ENCODE peak calls at places on chromosomes 1 and 21, in eight cellular contexts. Y, M, V, B, G, P, H and W are unnamed samples.

GRCh38 chr1:39639333-39640130 is at the start of gene HEYL:
- DNase-seq in V (peak; percentile 85), P (peak; percentile 40), H (peak; percentile 42), B (peak; percentile 96), G (peak; percentile 59), Y (peak; percentile 53), M (no peak), W (peak; percentile 91)

GRCh38 chr21:39314155-39315027 is 959 bp upstream of the BRWD1 start:
- DNase-seq in P (peak; percentile 27), H (peak; percentile 37), B (no peak), M (peak; percentile 55), G (peak; percentile 86), Y (peak; percentile 26), V (peak; percentile 50), W (no peak)

GRCh38 chr1:119081267-119081666 is 59.2 kb downstream of the WARS2 start:
- DNase-seq in H (no peak), V (no peak), P (no peak), B (no peak), G (peak; percentile 39), Y (no peak), M (no peak), W (no peak)

GRCh38 chr1:31723828-31724359 is 20.1 kb upstream of the COL16A1 start:
- DNase-seq in H (no peak), V (peak; percentile 72), Y (peak; percentile 18), M (peak; percentile 57), P (peak; percentile 89), B (peak; percentile 90), G (peak; percentile 88), W (no peak)

GRCh38 chr1:221723018-221723917 is 18.6 kb downstream of the DUSP10 start:
- DNase-seq in G (peak; percentile 53), B (no peak), M (no peak), V (no peak), H (no peak), P (no peak), Y (no peak), W (no peak)

GRCh38 chr1:958823-959729 is at the start of gene NOC2L:
- DNase-seq in V (peak; percentile 96), G (peak; percentile 94), B (peak; percentile 89), P (peak; percentile 78), M (peak; percentile 43), Y (peak; percentile 91), H (peak; percentile 89), W (peak; percentile 91)

GRCh38 chr21:17679002-17679600 is 66.4 kb upstream of the BTG3 start:
- DNase-seq in P (peak; percentile 59), G (peak; percentile 79), H (peak; percentile 8), V (no peak), Y (no peak), B (peak; percentile 68), M (peak; percentile 17), W (no peak)

GRCh38 chr1:63914241-63914640 is 140.4 kb downstream of the ROR1 start:
- DNase-seq in B (no peak), V (no peak), Y (no peak), P (no peak), M (peak; percentile 16), H (no peak), G (no peak), W (no peak)

GRCh38 chr1:109873278-109874175 is 37.1 kb upstream of the CSF1 start:
- DNase-seq in G (peak; percentile 32), V (no peak), B (no peak), M (no peak), Y (no peak), H (no peak), P (no peak), W (no peak)

GRCh38 chr1:21490774-21491482 is 18.3 kb upstream of the ALPL start:
- DNase-seq in H (no peak), Y (no peak), B (peak; percentile 36), P (no peak), V (peak; percentile 21), G (peak; percentile 86), M (no peak), W (peak; percentile 55)

GRCh38 chr1:88163187-88163586 is 520.9 kb upstream of the PKN2 start:
- DNase-seq in P (no peak), B (no peak), V (no peak), Y (no peak), G (no peak), M (no peak), H (no peak), W (no peak)

GRCh38 chr1:154404511-154404931 is 622 bp upstream of the IL6R start:
- DNase-seq in M (no peak), V (no peak), Y (peak; percentile 8), H (no peak), P (no peak), G (no peak), B (no peak), W (no peak)
- H3K27ac ChIP-seq in M (peak overlapping the region; percentile 11), V (peak overlapping the region; percentile 99), Y (no peak overlapping the region), H (peak overlapping the region; percentile 87), P (peak overlapping the region; percentile 93), G (peak overlapping the region; percentile 79), B (no peak overlapping the region), W (no peak overlapping the region)

DNA sequence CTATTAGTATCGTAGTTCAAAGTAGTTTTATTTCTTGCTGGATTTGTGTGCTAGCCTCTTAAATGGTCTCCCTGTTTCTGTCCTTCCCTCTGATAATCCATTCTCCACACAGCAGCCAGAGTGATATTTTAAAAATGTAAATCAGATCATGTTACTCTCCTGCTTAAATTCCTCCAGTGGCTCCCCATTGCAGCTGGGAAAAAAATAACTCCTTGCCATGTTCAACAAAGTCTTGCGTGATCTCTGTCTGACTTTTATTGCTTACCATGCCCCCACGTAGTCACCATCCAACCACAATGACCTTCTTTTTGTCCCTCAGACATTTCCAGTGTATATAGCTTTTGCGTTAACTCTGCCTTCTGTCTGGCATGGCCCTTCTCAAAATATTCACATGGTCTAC is 178.8 kb downstream of the FGGY start:
- DNase-seq in P (no peak), G (no peak), Y (no peak), V (no peak), M (no peak), B (no peak), H (no peak), W (no peak)
- H3K27ac ChIP-seq in P (no peak overlapping the region), G (no peak overlapping the region), Y (no peak overlapping the region), V (no peak overlapping the region), M (no peak overlapping the region), B (no peak overlapping the region), H (no peak overlapping the region), W (no peak overlapping the region)

DNA sequence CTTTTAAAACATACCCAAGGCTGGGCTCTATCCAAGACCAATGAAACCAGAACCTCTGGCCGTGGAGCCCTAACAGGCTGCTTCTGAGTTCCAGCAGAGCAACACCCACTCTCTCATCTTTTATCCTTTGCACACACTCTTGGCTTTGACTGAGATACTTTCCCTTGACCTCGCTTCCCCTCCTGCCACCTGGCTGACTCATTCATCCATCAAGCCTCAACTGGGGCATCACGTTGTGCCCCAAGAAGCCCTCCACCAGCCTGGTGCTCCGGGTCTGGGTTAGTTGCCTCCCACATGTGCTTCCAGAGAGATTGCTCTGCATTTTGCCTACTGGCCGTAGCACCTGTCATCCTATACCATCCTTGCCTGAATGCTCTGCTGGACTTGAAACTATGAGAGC is 34.5 kb upstream of the SERBP1 start:
- DNase-seq in M (no peak), G (no peak), P (no peak), H (no peak), V (no peak), B (no peak), Y (no peak), W (peak; percentile 50)
- H3K27ac ChIP-seq in M (no peak overlapping the region), G (no peak overlapping the region), P (no peak overlapping the region), H (no peak overlapping the region), V (no peak overlapping the region), B (no peak overlapping the region), Y (no peak overlapping the region), W (peak overlapping the region; percentile 2)

DNA sequence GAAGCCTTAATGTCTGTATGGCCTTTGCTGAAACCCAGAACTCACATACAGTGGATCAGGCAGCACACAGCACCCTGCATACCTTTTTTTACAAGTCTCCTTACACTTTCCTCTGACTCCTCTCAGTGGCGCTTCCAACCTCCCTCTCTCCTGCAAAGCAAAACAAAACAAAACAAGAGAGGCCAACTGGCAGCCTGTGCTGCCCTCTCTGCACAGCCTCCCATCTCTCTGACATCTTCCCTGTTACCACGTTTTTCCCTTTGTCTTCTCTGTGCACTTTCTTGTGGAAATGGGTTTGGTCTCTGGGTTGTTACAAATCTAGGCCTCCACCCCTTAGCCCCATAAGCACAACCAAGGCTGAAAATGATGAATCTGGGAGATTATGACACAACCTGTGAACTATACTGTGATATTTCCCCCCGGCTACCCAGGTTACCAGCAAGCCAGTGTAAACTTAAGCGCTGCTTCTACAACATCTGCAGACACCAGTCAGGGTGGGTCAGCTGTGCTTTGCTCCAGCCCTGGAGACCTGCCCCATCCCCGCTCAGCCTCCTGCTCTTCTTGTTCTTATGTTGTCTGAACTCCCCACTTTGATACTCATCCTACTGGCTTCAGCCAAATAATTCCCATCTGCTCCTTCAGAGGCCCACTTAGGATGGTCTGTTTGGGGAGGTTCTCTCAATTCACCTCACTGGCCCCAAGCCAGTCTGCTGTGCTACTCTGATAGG is 54.9 kb upstream of the FMOD start:
- DNase-seq in B (no peak), H (no peak), V (no peak), Y (no peak), G (peak; percentile 14), P (no peak), M (no peak), W (no peak)
- H3K27ac ChIP-seq in B (no peak overlapping the region), H (no peak overlapping the region), V (peak overlapping the region; percentile 87), Y (no peak overlapping the region), G (no peak overlapping the region), P (no peak overlapping the region), M (no peak overlapping the region), W (no peak overlapping the region)